ENCODE peak calls at places on chromosomes 6 and 20, in five cellular contexts. K, T, R, X and L are unnamed samples.

GRCh38 chr6:41201784-41202181 is 834 bp upstream of the TREML2 start:
- DNase-seq in K (no peak), T (no peak), R (no peak), X (no peak), L (no peak)

GRCh38 chr6:23637296-23637695 is 488.7 kb upstream of the NRSN1 start:
- DNase-seq in K (no peak), T (no peak), R (no peak), X (no peak), L (no peak)

GRCh38 chr6:37818536-37819176 is 871 bp upstream of the ZFAND3 start:
- DNase-seq in K (peak), T (peak), R (peak), X (peak), L (peak)

GRCh38 chr6:142387997-142388815 is 86.4 kb downstream of the ADGRG6 start:
- DNase-seq in K (peak), T (no peak), R (no peak), X (peak), L (no peak)

GRCh38 chr6:36610041-36610440 is 15.9 kb downstream of the SRSF3 start:
- DNase-seq in K (no peak), T (no peak), R (no peak), X (no peak), L (no peak)

GRCh38 chr6:82419088-82419720 is 55.6 kb downstream of the TPBG start:
- DNase-seq in K (no peak), T (no peak), R (no peak), X (no peak), L (no peak)

GRCh38 chr6:139904158-139904533 is 529.7 kb upstream of the CITED2 start:
- DNase-seq in K (no peak), T (no peak), R (no peak), X (no peak), L (no peak)

GRCh38 chr6:110331816-110332215 is 26.3 kb downstream of the METTL24 start:
- DNase-seq in K (no peak), T (no peak), R (no peak), X (no peak), L (peak)

GRCh38 chr6:31927868-31928671 is 553 bp downstream of the C2 start:
- DNase-seq in K (no peak), T (no peak), R (no peak), X (no peak), L (no peak)

GRCh38 chr6:166484863-166485262 is 101.6 kb downstream of the RAMACL start:
- DNase-seq in K (no peak), T (no peak), R (no peak), X (no peak), L (no peak)

GRCh38 chr6:166487148-166487547 is 99.3 kb downstream of the RAMACL start:
- DNase-seq in K (no peak), T (no peak), R (no peak), X (no peak), L (no peak)

GRCh38 chr6:166486536-166486880 is 100.0 kb downstream of the RAMACL start:
- DNase-seq in K (no peak), T (no peak), R (no peak), X (no peak), L (no peak)

GRCh38 chr6:166483556-166484250 is 101.0 kb upstream of the MPC1 start:
- DNase-seq in K (no peak), T (no peak), R (no peak), X (no peak), L (no peak)

DNA sequence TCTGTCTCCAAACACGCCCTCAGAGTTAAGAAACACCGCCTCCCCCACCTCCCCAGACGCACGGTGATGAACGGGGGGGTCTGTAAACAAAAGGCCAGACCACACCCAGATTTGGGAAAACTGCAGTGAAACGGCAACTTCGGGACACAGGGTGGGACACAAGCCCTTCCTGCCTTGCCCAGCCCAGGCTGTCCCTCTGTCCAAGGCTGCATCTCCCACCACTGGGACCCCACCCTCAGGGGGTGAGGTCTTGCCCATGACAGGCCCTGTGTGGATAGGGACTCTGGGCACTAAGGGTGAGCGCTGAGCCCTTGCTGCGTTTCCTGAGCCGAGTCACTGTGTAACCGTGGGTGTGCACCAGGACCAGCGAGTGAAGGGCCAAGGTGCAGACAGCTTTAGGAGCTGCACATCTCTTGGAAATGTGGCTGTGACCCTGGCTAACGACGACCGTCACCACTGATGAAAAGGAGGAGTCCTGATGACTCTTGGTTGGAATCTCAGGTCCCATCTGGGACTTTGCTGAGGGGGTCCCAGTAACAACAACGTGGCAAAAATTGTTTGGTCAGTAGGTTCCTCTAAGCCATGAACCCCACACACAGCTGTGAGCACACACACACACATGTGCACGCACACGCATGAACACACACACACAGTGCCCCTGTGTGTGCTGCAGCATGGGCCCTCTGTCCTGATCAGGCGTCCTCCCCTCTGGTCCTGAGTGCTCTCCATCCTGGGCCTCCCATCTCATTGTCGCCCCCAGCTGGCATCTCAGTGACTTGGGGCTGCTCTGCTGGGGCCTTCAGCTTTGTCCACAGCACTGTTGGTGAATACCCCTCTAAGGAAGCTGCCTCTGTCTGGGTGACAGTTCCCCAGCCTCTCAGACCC is 100.6 kb downstream of the RAMACL start:
- DNase-seq in K (no peak), T (no peak), R (no peak), X (no peak), L (no peak)
- TF ChIP-seq CTCF in K (no peak), T (no peak), R (no peak), X (no peak), L (no peak)

GRCh38 chr6:144702781-144703180 is 417.6 kb downstream of the UTRN start:
- DNase-seq in K (no peak), T (no peak), R (no peak), X (no peak), L (no peak)
- TF ChIP-seq CTCF in K (no peak), T (no peak), R (no peak), X (no peak), L (no peak)

GRCh38 chr6:122184260-122184934 is 215.1 kb upstream of the HSF2 start:
- DNase-seq in K (peak), T (no peak), R (no peak), X (peak), L (no peak)
- TF ChIP-seq CTCF in K (peak), T (peak), R (no peak), X (peak), L (peak)

GRCh38 chr6:10422282-10423034 is 7.6 kb upstream of the TFAP2A start:
- DNase-seq in K (no peak), T (no peak), R (no peak), X (no peak), L (no peak)

GRCh38 chr6:10421508-10422281 is 6.8 kb upstream of the TFAP2A start:
- DNase-seq in K (no peak), T (no peak), R (no peak), X (no peak), L (peak)

GRCh38 chr6:10425973-10426780 is 11.3 kb upstream of the TFAP2A start:
- DNase-seq in K (peak), T (no peak), R (no peak), X (peak), L (peak)

GRCh38 chr6:10425177-10425972 is 10.5 kb upstream of the TFAP2A start:
- DNase-seq in K (peak), T (no peak), R (no peak), X (no peak), L (no peak)

GRCh38 chr6:10424005-10424404 is 9.1 kb upstream of the TFAP2A start:
- DNase-seq in K (no peak), T (no peak), R (no peak), X (no peak), L (no peak)
- TF ChIP-seq CTCF in K (peak), T (no peak), R (no peak), X (peak), L (no peak)

GRCh38 chr6:126180585-126180984 is 159.3 kb upstream of the CENPW start:
- DNase-seq in K (no peak), T (no peak), R (no peak), X (peak), L (no peak)

GRCh38 chr6:126172151-126172550 is 167.8 kb upstream of the CENPW start:
- DNase-seq in K (no peak), T (no peak), R (no peak), X (no peak), L (no peak)

GRCh38 chr6:126174697-126175096 is 165.2 kb upstream of the CENPW start:
- DNase-seq in K (no peak), T (no peak), R (no peak), X (no peak), L (no peak)

GRCh38 chr6:126175251-126175650 is 164.7 kb upstream of the CENPW start:
- DNase-seq in K (no peak), T (no peak), R (no peak), X (no peak), L (no peak)

DNA sequence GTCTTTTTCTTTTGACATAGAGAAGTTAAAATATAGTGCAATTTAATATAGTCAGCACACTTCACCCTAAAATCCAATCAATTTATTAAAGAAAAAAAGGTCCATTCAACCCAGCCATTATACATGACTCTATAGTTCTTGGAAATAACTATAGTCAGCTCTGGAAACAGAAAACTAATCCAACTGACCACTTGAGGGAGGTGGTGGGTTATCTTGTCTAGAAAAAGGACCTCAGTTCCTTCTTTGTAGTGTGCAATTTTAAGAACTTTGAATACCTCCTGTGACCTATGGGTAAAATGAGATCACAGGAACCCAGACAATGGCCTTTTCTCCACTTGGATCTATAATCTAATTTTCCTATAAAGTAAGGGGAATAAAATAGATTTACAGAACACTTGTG is 163.6 kb upstream of the CENPW start:
- DNase-seq in K (peak), T (no peak), R (no peak), X (peak), L (no peak)
- TF ChIP-seq CTCF in K (peak), T (peak), R (no peak), X (peak), L (peak)

GRCh38 chr6:18122128-18123093 is at the start of gene NHLRC1:
- DNase-seq in K (peak), T (peak), R (peak), X (peak), L (peak)

GRCh38 chr6:18126116-18126515 is 3.6 kb upstream of the NHLRC1 start:
- DNase-seq in K (no peak), T (no peak), R (no peak), X (no peak), L (no peak)

GRCh38 chr6:18119236-18119635 is 3.2 kb downstream of the NHLRC1 start:
- DNase-seq in K (no peak), T (no peak), R (peak), X (no peak), L (no peak)

GRCh38 chr6:18118330-18118729 is 4.1 kb downstream of the NHLRC1 start:
- DNase-seq in K (no peak), T (no peak), R (no peak), X (no peak), L (no peak)

DNA sequence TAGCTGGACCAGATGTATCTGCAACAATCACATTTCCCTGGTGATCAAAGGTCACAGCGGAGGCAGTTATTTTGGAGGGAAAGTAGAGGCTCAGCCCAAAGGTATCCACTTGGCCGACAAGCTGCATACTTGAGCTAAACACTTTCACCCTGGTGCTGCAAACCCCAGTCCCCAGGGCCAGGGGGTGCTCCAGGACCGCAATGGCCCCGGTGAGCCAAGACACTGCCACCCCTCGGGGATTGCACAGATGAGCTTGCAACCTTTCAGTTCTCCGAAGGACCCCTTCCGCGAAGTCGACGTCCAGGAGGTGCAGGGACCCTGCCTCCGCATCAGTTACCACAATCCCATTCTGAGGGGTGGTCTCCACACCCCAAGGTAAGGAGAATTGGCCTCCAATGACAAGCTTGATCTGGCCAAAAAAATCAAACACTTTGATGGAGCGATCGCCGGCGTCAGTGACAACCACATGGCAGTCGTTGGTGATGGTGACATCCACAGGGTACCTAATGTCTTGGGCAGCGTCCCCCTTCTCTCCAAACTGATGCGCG is 823 bp downstream of the NHLRC1 start:
- DNase-seq in K (peak), T (no peak), R (no peak), X (no peak), L (peak)
- TF ChIP-seq CTCF in K (peak), T (no peak), R (no peak), X (no peak), L (no peak)

DNA sequence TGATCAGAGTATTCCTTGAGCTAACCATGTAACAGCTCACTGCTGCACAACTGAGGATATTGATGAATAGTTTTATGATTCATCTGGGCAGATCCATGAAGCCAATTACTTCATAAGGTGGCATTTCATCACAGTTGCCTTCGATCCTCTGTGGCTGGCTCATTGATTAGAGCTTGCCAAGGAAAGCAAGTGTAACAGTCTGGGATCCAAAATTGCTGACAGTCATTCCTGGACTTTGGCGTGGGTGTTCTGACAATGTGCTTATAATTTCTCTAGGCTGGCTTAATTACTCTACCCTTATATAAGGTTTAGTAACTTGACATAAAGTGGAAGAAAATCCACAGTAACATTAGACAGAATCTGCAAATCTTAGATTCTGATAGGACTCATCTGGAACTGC is 551.3 kb upstream of the CDH4 start:
- DNase-seq in K (no peak), T (no peak), R (no peak), X (no peak), L (no peak)
- TF ChIP-seq CTCF in K (no peak), T (no peak), R (no peak), X (no peak), L (no peak)

GRCh38 chr6:100175814-100176275 is 181.8 kb upstream of the MCHR2 start:
- DNase-seq in K (no peak), T (no peak), R (no peak), X (peak), L (no peak)

GRCh38 chr6:100176321-100176950 is 182.4 kb upstream of the MCHR2 start:
- DNase-seq in K (peak), T (no peak), R (no peak), X (peak), L (no peak)

GRCh38 chr6:100177956-100178355 is 183.9 kb upstream of the MCHR2 start:
- DNase-seq in K (no peak), T (no peak), R (no peak), X (no peak), L (no peak)

GRCh38 chr6:100173211-100173610 is 179.2 kb upstream of the MCHR2 start:
- DNase-seq in K (no peak), T (no peak), R (no peak), X (no peak), L (no peak)

GRCh38 chr6:100176951-100177710 is 183.1 kb upstream of the MCHR2 start:
- DNase-seq in K (no peak), T (no peak), R (no peak), X (no peak), L (no peak)
- TF ChIP-seq CTCF in K (no peak), T (peak), R (no peak), X (no peak), L (no peak)

DNA sequence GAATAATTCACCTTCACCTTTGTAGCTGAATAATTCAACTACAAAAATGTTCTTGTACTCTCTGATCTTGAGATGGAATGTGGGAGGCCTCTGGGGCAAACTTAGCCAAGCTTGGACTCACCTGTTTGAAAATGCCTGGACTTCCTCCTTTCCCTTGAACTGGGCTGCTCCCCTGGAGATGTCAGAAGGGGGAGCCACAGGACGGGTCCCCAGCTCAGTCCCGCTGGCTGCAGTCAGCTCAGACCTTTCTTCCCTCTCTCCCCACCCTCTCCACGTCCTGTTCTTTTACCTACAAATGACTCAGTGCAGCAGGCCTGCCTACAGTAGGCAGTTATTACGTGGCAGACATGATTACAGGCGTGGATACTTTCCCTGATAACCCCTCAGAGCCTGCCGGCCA is 131.5 kb upstream of the RALGAPA2 start:
- DNase-seq in K (peak), T (no peak), R (no peak), X (no peak), L (no peak)
- TF ChIP-seq CTCF in K (peak), T (peak), R (no peak), X (no peak), L (no peak)

DNA sequence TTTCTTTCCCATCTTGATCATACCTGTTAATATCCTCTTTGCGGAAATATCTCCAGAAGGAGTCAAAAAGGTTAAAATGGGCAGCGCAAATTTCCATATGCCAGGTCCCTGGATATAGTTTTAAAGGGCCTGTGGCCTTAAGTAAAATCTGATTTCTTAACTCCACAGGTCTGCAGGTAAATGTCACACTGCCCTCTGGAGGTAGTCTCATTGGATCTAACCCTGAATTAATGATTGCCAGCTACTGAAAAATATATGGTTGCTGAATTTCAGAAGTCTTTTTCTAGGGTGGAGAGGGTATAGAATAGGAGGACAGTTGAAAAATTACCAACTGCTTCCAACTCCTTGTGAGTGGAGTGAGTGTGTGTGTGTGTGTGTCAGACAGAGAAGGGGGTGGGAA is 8.5 kb downstream of the MOXD1 start:
- DNase-seq in K (no peak), T (no peak), R (no peak), X (peak), L (no peak)
- TF ChIP-seq CTCF in K (peak), T (peak), R (no peak), X (peak), L (no peak)